ENCODE peak calls at places on chromosomes 12 and 14, in five cellular contexts. H is mesothelial cell of epicardium, N is colonic mucosa, B is heart left ventricle, Q is BE2C. T is an unnamed sample.

GRCh38 chr12:6263931-6264330 is 46.6 kb upstream of the PLEKHG6 start:
- DNase-seq in B (no peak), Q (peak), N (no peak), H (no peak), T (no peak)

GRCh38 chr12:26318661-26319068 is 123.3 kb downstream of the SSPN start:
- DNase-seq in Q (peak), H (no peak), N (peak), B (peak), T (peak)

GRCh38 chr12:18681818-18682217 is 56.0 kb downstream of the PLCZ1 start:
- DNase-seq in N (no peak), H (no peak), B (no peak), Q (no peak), T (no peak)

GRCh38 chr12:106183735-106184134 is 45.0 kb upstream of the NUAK1 start:
- DNase-seq in Q (no peak), B (no peak), N (no peak), H (no peak), T (no peak)

GRCh38 chr14:63650336-63650952 is 8.8 kb upstream of the WDR89 start:
- DNase-seq in H (no peak), Q (no peak), N (no peak), B (no peak), T (no peak)

GRCh38 chr12:68420225-68421008 is 88.3 kb upstream of the MDM1 start:
- DNase-seq in H (no peak), B (no peak), Q (no peak), N (peak), T (peak)

GRCh38 chr14:95260537-95261440 is 58.9 kb downstream of the CLMN start:
- DNase-seq in Q (no peak), N (no peak), H (no peak), B (no peak), T (peak)

GRCh38 chr12:113422030-113422900 is at the start of gene SDSL:
- DNase-seq in N (peak), B (peak), H (no peak), Q (peak), T (peak)

GRCh38 chr12:54428050-54429013 is 9.3 kb upstream of the ITGA5 start:
- DNase-seq in Q (no peak), N (no peak), B (peak), H (no peak), T (peak)

GRCh38 chr12:87439990-87440827 is 589.0 kb downstream of the C12orf50 start:
- DNase-seq in N (peak), B (no peak), Q (no peak), H (no peak), T (peak)

GRCh38 chr12:117967043-117967442 is 1.7 kb downstream of the KSR2 start:
- DNase-seq in B (no peak), Q (no peak), N (no peak), H (no peak), T (no peak)

GRCh38 chr14:94543450-94544123 is 17.7 kb upstream of the SERPINA4 start:
- DNase-seq in H (no peak), Q (no peak), N (no peak), B (no peak), T (no peak)

GRCh38 chr12:92779902-92780301 is 77.1 kb downstream of the PLEKHG7 start:
- DNase-seq in H (no peak), N (no peak), B (no peak), Q (no peak), T (no peak)

GRCh38 chr12:52058631-52059324 is 7.5 kb downstream of the NR4A1 start:
- DNase-seq in N (no peak), Q (peak), H (no peak), B (peak), T (no peak)

GRCh38 chr14:65103150-65103760 is 938 bp upstream of the MAX start:
- DNase-seq in H (no peak), Q (peak), N (peak), B (no peak), T (no peak)

GRCh38 chr14:101199028-101199770 is 295.7 kb upstream of the RTL1 start:
- DNase-seq in H (no peak), Q (no peak), N (no peak), B (no peak), T (no peak)

GRCh38 chr12:7642876-7643309 is 22.8 kb downstream of the APOBEC1 start:
- DNase-seq in N (peak), B (no peak), H (no peak), Q (no peak), T (peak)

GRCh38 chr14:76844223-76844622 is 18.0 kb downstream of the LRRC74A start:
- DNase-seq in Q (peak), H (no peak), N (no peak), B (peak), T (peak)

GRCh38 chr14:68458840-68459469 is 333.9 kb downstream of the ZFP36L1 start:
- DNase-seq in H (no peak), N (peak), B (peak), Q (no peak), T (peak)

GRCh38 chr14:105495101-105495989 is 4.3 kb downstream of the TEDC1 start:
- DNase-seq in N (no peak), Q (peak), B (peak), H (peak), T (no peak)

GRCh38 chr12:114414031-114414865 is 8.3 kb upstream of the TBX5 start:
- DNase-seq in Q (no peak), B (no peak), N (no peak), H (no peak), T (no peak)

GRCh38 chr14:100688598-100689499 is 37.8 kb upstream of the DLK1 start:
- DNase-seq in N (no peak), B (no peak), Q (no peak), H (no peak), T (no peak)

GRCh38 chr12:3670083-3670620 is 82.8 kb downstream of the CRACR2A start:
- DNase-seq in N (no peak), Q (no peak), H (no peak), B (no peak), T (no peak)

GRCh38 chr14:52876311-52876710 is 74.5 kb downstream of the FERMT2 start:
- DNase-seq in N (no peak), B (no peak), Q (no peak), H (no peak), T (no peak)

GRCh38 chr12:109910969-109911348 is 10.9 kb downstream of the TCHP start:
- DNase-seq in H (no peak), Q (peak), B (no peak), N (no peak), T (no peak)

GRCh38 chr12:14272954-14273910 is 92.2 kb upstream of the ATF7IP start:
- DNase-seq in N (no peak), H (no peak), B (no peak), Q (no peak), T (no peak)

GRCh38 chr14:77128414-77128891 is 13.1 kb downstream of the ZDHHC22 start:
- DNase-seq in H (no peak), Q (no peak), N (no peak), B (no peak), T (no peak)

T was measured in endothelial cell of umbilical vein.